ENCODE peak calls at places on chromosomes 13 and 19, in six cellular contexts. V is breast epithelium, R is HL-60, P is cardiac muscle cell, F is left ventricle myocardium inferior, Y is fibroblast of lung. I is an unnamed sample.

GRCh38 chr13:49441846-49442245 is 2.0 kb downstream of the CAB39L start:
- DNase-seq in V (no peak), R (no peak), P (peak), F (no peak), Y (peak), I (no peak)

GRCh38 chr19:36605101-36605838 is at the start of gene ZNF382:
- DNase-seq in V (peak), R (peak), P (peak), F (peak), Y (peak), I (peak)

GRCh38 chr13:49904729-49905456 is 31.2 kb downstream of the SPRYD7 start:
- DNase-seq in V (no peak), R (no peak), P (no peak), F (no peak), Y (no peak), I (no peak)

GRCh38 chr13:97423300-97424045 is 10.5 kb upstream of the RAP2A start:
- DNase-seq in V (no peak), R (no peak), P (peak), F (no peak), Y (no peak), I (no peak)

GRCh38 chr19:30236006-30236405 is 136.2 kb upstream of the ZNF536 start:
- DNase-seq in V (no peak), R (no peak), P (no peak), F (no peak), Y (no peak), I (no peak)

GRCh38 chr13:78015782-78016181 is 97.2 kb upstream of the EDNRB start:
- DNase-seq in V (no peak), R (peak), P (no peak), F (no peak), Y (no peak), I (no peak)

GRCh38 chr19:10419646-10420443 is 493 bp upstream of the PDE4A start:
- DNase-seq in V (no peak), R (no peak), P (peak), F (no peak), Y (peak), I (peak)

GRCh38 chr19:3781603-3782002 is 4.6 kb downstream of the MATK start:
- DNase-seq in V (no peak), R (no peak), P (no peak), F (no peak), Y (no peak), I (no peak)

GRCh38 chr19:35963514-35963913 is 27.3 kb downstream of the LRFN3 start:
- DNase-seq in V (no peak), R (peak), P (peak), F (no peak), Y (peak), I (no peak)

GRCh38 chr19:30447276-30447870 is 75.2 kb downstream of the ZNF536 start:
- DNase-seq in V (no peak), R (no peak), P (no peak), F (no peak), Y (no peak), I (no peak)

GRCh38 chr13:99980201-99981114 is 1.1 kb upstream of the ZIC2 start:
- DNase-seq in V (peak), R (no peak), P (peak), F (peak), Y (peak), I (peak)

GRCh38 chr19:10118960-10119359 is 739 bp downstream of the EIF3G start:
- DNase-seq in V (no peak), R (no peak), P (no peak), F (no peak), Y (no peak), I (no peak)

GRCh38 chr13:103883152-103883551 is 816.9 kb upstream of the SLC10A2 start:
- DNase-seq in V (peak), R (peak), P (peak), F (peak), Y (peak), I (peak)
- TF ChIP-seq CTCF in V (no peak), R (no peak), P (peak), F (peak), Y (peak), I (peak)

GRCh38 chr13:39419068-39419467 is 183.9 kb downstream of the LHFPL6 start:
- DNase-seq in V (no peak), R (no peak), P (no peak), F (no peak), Y (no peak), I (no peak)

GRCh38 chr13:39418424-39418823 is 184.6 kb downstream of the LHFPL6 start:
- DNase-seq in V (no peak), R (no peak), P (no peak), F (no peak), Y (no peak), I (no peak)

GRCh38 chr13:39417643-39418042 is 185.3 kb downstream of the LHFPL6 start:
- DNase-seq in V (no peak), R (no peak), P (peak), F (no peak), Y (peak), I (no peak)

GRCh38 chr13:39415403-39415802 is 187.6 kb downstream of the LHFPL6 start:
- DNase-seq in V (peak), R (peak), P (peak), F (peak), Y (peak), I (no peak)

GRCh38 chr13:39417131-39417530 is 185.9 kb downstream of the LHFPL6 start:
- DNase-seq in V (no peak), R (no peak), P (peak), F (no peak), Y (no peak), I (no peak)
- TF ChIP-seq CTCF in V (no peak), R (no peak), P (peak), F (peak), Y (peak), I (no peak)

GRCh38 chr19:16024266-16025107 is 51.8 kb upstream of the TPM4 start:
- DNase-seq in V (no peak), R (no peak), P (no peak), F (no peak), Y (no peak), I (no peak)

GRCh38 chr19:16026131-16026530 is 50.2 kb upstream of the TPM4 start:
- DNase-seq in V (no peak), R (no peak), P (no peak), F (no peak), Y (no peak), I (peak)

GRCh38 chr19:16023558-16023915 is 52.8 kb upstream of the TPM4 start:
- DNase-seq in V (no peak), R (no peak), P (no peak), F (no peak), Y (no peak), I (no peak)

GRCh38 chr19:16026756-16027155 is 49.5 kb upstream of the TPM4 start:
- DNase-seq in V (no peak), R (no peak), P (no peak), F (no peak), Y (no peak), I (no peak)

GRCh38 chr19:16025108-16026101 is 50.9 kb upstream of the TPM4 start:
- DNase-seq in V (no peak), R (peak), P (peak), F (no peak), Y (peak), I (no peak)
- TF ChIP-seq CTCF in V (no peak), R (peak), P (peak), F (peak), Y (peak), I (peak)

GRCh38 chr19:7639863-7640348 is 3.0 kb downstream of the STXBP2 start:
- DNase-seq in V (no peak), R (no peak), P (no peak), F (no peak), Y (no peak), I (no peak)

GRCh38 chr19:7640803-7641202 is 3.9 kb downstream of the STXBP2 start:
- DNase-seq in V (no peak), R (no peak), P (no peak), F (no peak), Y (no peak), I (no peak)

GRCh38 chr19:7638802-7639465 is 2.0 kb downstream of the STXBP2 start:
- DNase-seq in V (no peak), R (no peak), P (no peak), F (no peak), Y (no peak), I (no peak)

GRCh38 chr19:7642295-7643046 is 5.6 kb downstream of the STXBP2 start:
- DNase-seq in V (no peak), R (no peak), P (no peak), F (no peak), Y (no peak), I (no peak)

GRCh38 chr19:7641288-7642276 is 4.7 kb downstream of the STXBP2 start:
- DNase-seq in V (no peak), R (no peak), P (no peak), F (no peak), Y (no peak), I (no peak)
- TF ChIP-seq CTCF in V (no peak), R (no peak), P (peak), F (no peak), Y (no peak), I (no peak)

GRCh38 chr13:108342369-108343289 is 73.1 kb downstream of the TNFSF13B start:
- DNase-seq in V (no peak), R (peak), P (peak), F (no peak), Y (peak), I (no peak)
- TF ChIP-seq CTCF in V (no peak), R (peak), P (peak), F (peak), Y (peak), I (peak)

DNA sequence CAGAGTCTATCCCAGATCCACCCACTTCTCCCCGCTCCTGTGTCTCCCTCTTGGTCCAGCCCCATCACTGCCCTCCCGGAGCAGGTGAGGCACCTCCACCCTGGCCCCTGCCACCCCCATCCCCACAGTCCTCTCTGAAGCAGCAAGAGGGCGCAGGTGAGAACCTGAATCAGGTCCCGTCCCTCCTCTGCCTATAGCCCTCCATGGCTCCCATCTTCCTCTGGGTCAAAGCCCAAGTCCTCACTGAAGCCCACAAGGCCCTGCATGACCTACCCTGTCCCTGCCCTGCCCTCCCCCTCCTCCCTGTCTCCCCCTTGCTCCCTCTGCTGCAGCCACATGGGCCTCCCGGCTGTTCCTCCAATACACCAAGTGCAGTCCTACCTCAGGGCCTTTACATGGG is 10.8 kb upstream of the ZNRF4 start:
- DNase-seq in V (no peak), R (no peak), P (no peak), F (no peak), Y (no peak), I (no peak)
- TF ChIP-seq CTCF in V (no peak), R (no peak), P (no peak), F (no peak), Y (no peak), I (no peak)